ENCODE peak calls at places on chromosomes 5 and 9, in six cellular contexts. J is hippocampal formation; S is activated T-helper 1 cell treated with anti-CD3 and anti-CD28 coated beads, Interleukin-2, amount 50 U/mL, for 16 hours; A is astrocyte of the cerebellum; L is pons; G is RCC 7860. F is an unnamed sample.

GRCh38 chr9:87086111-87086510 is 138.8 kb upstream of the GAS1 start:
- DNase-seq in S (no peak), A (no peak), J (no peak), G (no peak), L (no peak), F (no peak)

GRCh38 chr5:61313960-61314681 is 17.9 kb upstream of the ZSWIM6 start:
- DNase-seq in G (peak), A (no peak), J (no peak), L (no peak), S (no peak), F (no peak)

GRCh38 chr9:92506184-92506857 is 24.0 kb upstream of the ASPN start:
- DNase-seq in A (peak), S (no peak), J (no peak), L (peak), G (no peak), F (no peak)

GRCh38 chr5:98709681-98710080 is 63.8 kb upstream of the RGMB start:
- DNase-seq in J (no peak), S (no peak), L (no peak), G (no peak), A (no peak), F (no peak)

GRCh38 chr5:54148858-54149257 is 161.5 kb downstream of the ARL15 start:
- DNase-seq in L (no peak), J (no peak), A (no peak), S (no peak), G (no peak), F (no peak)

GRCh38 chr9:112914524-112914923 is 23.8 kb upstream of the SLC46A2 start:
- DNase-seq in L (no peak), J (no peak), A (no peak), S (no peak), G (no peak), F (no peak)

GRCh38 chr5:61641748-61642565 is 309.9 kb downstream of the ZSWIM6 start:
- DNase-seq in S (no peak), G (no peak), A (no peak), L (no peak), J (no peak), F (no peak)

GRCh38 chr5:170638454-170639220 is 134.8 kb downstream of the KCNIP1 start:
- DNase-seq in S (peak), J (peak), L (peak), A (no peak), G (peak), F (peak)

GRCh38 chr5:82910905-82911304 is 166.3 kb downstream of the TMEM167A start:
- DNase-seq in L (no peak), A (no peak), J (no peak), G (no peak), S (no peak), F (no peak)

GRCh38 chr9:86494644-86495081 is 140.5 kb upstream of the TUT7 start:
- DNase-seq in L (no peak), A (no peak), J (no peak), S (no peak), G (no peak), F (no peak)

GRCh38 chr9:107751522-107752235 is 262.1 kb upstream of the KLF4 start:
- DNase-seq in L (peak), A (no peak), S (no peak), G (peak), J (no peak), F (no peak)

GRCh38 chr5:172846677-172847076 is 12.6 kb downstream of the ERGIC1 start:
- DNase-seq in L (no peak), S (no peak), J (no peak), G (no peak), A (no peak), F (no peak)

GRCh38 chr9:132854832-132855231 is 23.3 kb downstream of the AK8 start:
- DNase-seq in S (no peak), A (no peak), L (no peak), G (no peak), J (no peak), F (no peak)

GRCh38 chr5:119411935-119412623 is 40.2 kb upstream of the HSD17B4 start:
- DNase-seq in A (peak), S (no peak), G (peak), L (peak), J (peak), F (no peak)

GRCh38 chr5:72705178-72705577 is 111.3 kb upstream of the TNPO1 start:
- DNase-seq in S (no peak), J (no peak), A (no peak), G (no peak), L (no peak), F (no peak)

GRCh38 chr5:56815657-56816545 is 552 bp downstream of the MAP3K1 start:
- DNase-seq in A (no peak), L (no peak), S (peak), G (no peak), J (peak), F (no peak)

GRCh38 chr9:4784403-4784802 is 8.3 kb upstream of the RCL1 start:
- DNase-seq in J (no peak), G (no peak), A (no peak), S (no peak), L (no peak), F (no peak)

GRCh38 chr5:174982381-174982780 is 258.0 kb downstream of the MSX2 start:
- DNase-seq in A (no peak), J (no peak), G (no peak), S (no peak), L (no peak), F (no peak)